ENCODE peak calls at places on chromosomes 13 and 19, in four cellular contexts. B is brain microvascular endothelial cell, L is adrenal gland, P is cardiac fibroblast. R is an unnamed sample.

GRCh38 chr19:548841-549830 is 5.3 kb downstream of the GZMM start:
- DNase-seq in B (no peak), L (no peak), P (no peak), R (no peak)

GRCh38 chr13:74191036-74191809 is 57.0 kb upstream of the KLF12 start:
- DNase-seq in B (no peak), L (no peak), P (no peak), R (no peak)

GRCh38 chr13:74111901-74112824 is 22.0 kb downstream of the KLF12 start:
- DNase-seq in B (no peak), L (no peak), P (no peak), R (no peak)

GRCh38 chr19:22603518-22604440 is 30.3 kb upstream of the ZNF492 start:
- DNase-seq in B (no peak), L (no peak), P (no peak), R (no peak)

GRCh38 chr19:8180018-8180417 is 29.2 kb upstream of the CERS4 start:
- DNase-seq in B (no peak), L (no peak), P (no peak), R (no peak)

GRCh38 chr19:50818859-50819472 is 4.6 kb downstream of the KLK1 start:
- DNase-seq in B (no peak), L (no peak), P (no peak), R (no peak)

GRCh38 chr13:110028838-110029621 is 242.6 kb upstream of the IRS2 start:
- DNase-seq in B (no peak), L (no peak), P (no peak), R (no peak)

GRCh38 chr13:53142301-53142700 is 113.7 kb downstream of the OLFM4 start:
- DNase-seq in B (no peak), L (no peak), P (no peak), R (no peak)

GRCh38 chr13:23865898-23866297 is 23.3 kb downstream of the MIPEP start:
- DNase-seq in B (no peak), L (no peak), P (no peak), R (no peak)

GRCh38 chr13:49499889-49500660 is 4.3 kb downstream of the PHF11 start:
- DNase-seq in B (peak), L (no peak), P (peak), R (no peak)

GRCh38 chr19:16266586-16266942 is 58.1 kb upstream of the KLF2 start:
- DNase-seq in B (no peak), L (no peak), P (no peak), R (no peak)
- H3K4me3 ChIP-seq in B (no peak), L (no peak), P (no peak), R (no peak)

GRCh38 chr19:18672606-18673337 is 10.7 kb upstream of the CRTC1 start:
- DNase-seq in B (no peak), L (no peak), P (peak), R (peak)
- H3K4me3 ChIP-seq in B (no peak), L (no peak), P (no peak), R (no peak)

GRCh38 chr19:15293751-15294505 is 38.4 kb downstream of the BRD4 start:
- DNase-seq in B (no peak), L (no peak), P (peak), R (no peak)
- H3K4me3 ChIP-seq in B (no peak), L (no peak), P (no peak), R (no peak)

GRCh38 chr13:99765869-99766268 is 205.7 kb downstream of the ZIC5 start:
- DNase-seq in B (no peak), L (no peak), P (no peak), R (no peak)

GRCh38 chr13:99768986-99769385 is 202.6 kb downstream of the ZIC5 start:
- DNase-seq in B (no peak), L (no peak), P (no peak), R (no peak)

DNA sequence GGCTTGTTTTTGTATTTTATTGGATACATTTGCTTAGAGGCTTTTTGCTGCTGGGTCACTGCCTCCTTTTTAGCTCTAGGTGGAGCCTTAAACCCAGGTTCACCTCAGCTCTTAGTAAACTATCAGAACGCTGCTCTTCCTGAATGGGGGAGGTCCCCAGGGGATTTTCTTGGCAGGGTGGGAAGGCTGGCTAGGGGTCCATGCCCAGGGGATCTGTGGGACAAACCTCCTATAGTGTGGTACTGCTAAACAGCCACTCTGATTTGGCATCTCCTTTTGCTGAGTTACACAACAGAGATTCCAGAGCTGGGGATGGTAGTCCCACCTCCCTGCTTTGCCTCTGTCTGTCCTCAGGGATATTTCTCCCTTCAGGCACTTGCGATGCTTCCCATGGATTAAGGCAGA is 204.9 kb downstream of the ZIC5 start:
- DNase-seq in B (peak), L (no peak), P (no peak), R (no peak)
- H3K4me3 ChIP-seq in B (no peak), L (no peak), P (no peak), R (no peak)

GRCh38 chr13:50844181-50844875 is 836 bp upstream of the DLEU7 start:
- DNase-seq in B (no peak), L (no peak), P (no peak), R (no peak)

GRCh38 chr13:50842246-50842645 is 1.2 kb downstream of the DLEU7 start:
- DNase-seq in B (no peak), L (no peak), P (no peak), R (no peak)

GRCh38 chr13:50842711-50843255 is 709 bp downstream of the DLEU7 start:
- DNase-seq in B (no peak), L (no peak), P (no peak), R (no peak)

GRCh38 chr13:50845211-50845610 is 1.7 kb upstream of the DLEU7 start:
- DNase-seq in B (no peak), L (no peak), P (peak), R (no peak)

DNA sequence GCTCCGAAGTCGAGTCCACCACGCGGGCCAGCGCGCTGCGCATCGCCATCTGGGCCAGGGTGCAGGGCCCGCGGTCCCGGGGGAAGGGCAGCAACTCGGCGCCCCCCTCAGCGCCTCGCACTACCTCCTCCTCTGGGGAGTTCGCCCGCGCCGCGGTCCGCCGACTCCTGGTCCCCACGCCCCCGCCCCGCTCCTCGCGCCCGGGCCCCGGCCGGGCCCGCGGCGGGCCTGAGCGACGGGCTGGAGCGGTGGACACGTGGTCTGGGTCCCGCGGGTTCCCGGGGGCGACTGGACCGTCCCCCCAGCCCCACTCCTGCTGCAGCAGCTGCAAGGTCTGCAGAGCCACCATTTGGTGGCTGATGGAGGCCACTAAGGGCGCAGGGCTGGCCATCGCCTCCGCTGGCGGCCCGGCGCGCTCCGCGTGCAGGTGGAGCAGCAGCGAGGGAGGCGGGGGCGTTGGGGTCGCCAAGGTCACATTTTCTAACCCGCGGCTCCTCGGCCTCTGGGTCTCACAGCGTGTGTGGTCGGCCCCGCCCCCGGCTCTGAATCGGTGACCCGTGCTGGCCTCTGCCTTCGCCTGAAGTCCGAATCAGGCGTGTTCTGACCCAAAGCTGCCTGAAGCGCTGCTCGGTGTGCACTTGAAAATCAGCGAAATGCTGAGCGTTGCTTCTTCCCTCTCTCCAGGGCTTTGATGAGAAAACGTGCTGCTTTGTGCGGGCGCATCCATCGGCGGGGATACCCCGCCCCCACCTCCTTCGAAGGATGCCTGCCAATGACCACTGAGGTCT is at the start of gene DLEU7:
- DNase-seq in B (no peak), L (no peak), P (no peak), R (no peak)
- H3K4me3 ChIP-seq in B (peak), L (peak), P (no peak), R (no peak)

GRCh38 chr13:103516009-103516795 is 450.0 kb upstream of the SLC10A2 start:
- DNase-seq in B (no peak), L (no peak), P (no peak), R (no peak)
- H3K4me3 ChIP-seq in B (no peak), L (no peak), P (no peak), R (no peak)

GRCh38 chr19:36377541-36378178 is 1.3 kb downstream of the ZFP14 start:
- DNase-seq in B (no peak), L (no peak), P (no peak), R (no peak)
- H3K4me3 ChIP-seq in B (no peak), L (peak), P (peak), R (peak)

GRCh38 chr19:20616071-20616470 is 45.3 kb downstream of the ZNF626 start:
- DNase-seq in B (no peak), L (no peak), P (no peak), R (no peak)

GRCh38 chr19:20612711-20613316 is 47.2 kb upstream of the ZNF737 start:
- DNase-seq in B (no peak), L (no peak), P (no peak), R (no peak)

GRCh38 chr19:20607943-20608342 is 42.4 kb upstream of the ZNF737 start:
- DNase-seq in B (no peak), L (no peak), P (no peak), R (no peak)

DNA sequence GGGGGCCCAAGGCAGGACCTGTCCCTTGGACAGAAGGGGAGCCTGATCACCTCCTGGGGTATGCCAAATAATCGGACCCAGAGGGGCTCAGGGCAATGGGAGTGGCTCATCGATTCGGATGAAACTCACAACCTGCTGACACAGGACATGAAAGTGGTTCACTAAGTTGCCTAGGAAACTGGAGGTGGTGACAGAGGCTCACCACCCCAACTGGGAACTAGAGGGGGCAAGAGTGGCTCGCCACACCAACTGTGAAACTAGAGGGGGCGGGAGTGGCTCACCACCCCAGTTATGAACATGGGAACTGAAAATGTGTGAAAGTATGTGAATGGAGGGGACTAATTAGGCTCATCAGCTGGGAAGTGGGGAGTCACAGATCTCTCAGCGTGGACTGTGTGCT is 46.3 kb upstream of the ZNF737 start:
- DNase-seq in B (no peak), L (peak), P (no peak), R (no peak)
- H3K4me3 ChIP-seq in B (no peak), L (peak), P (no peak), R (no peak)